ENCODE peak calls at places on chromosomes 3 and 15, in four cellular contexts. J is psoas muscle, I is IMR-90, M is A549. Z is an unnamed sample.

GRCh38 chr15:40960926-40961325 is 7.7 kb downstream of the CHAC1 start:
- DNase-seq in M (peak; percentile 39), I (no peak), J (no peak), Z (no peak)

GRCh38 chr3:168624892-168625291 is 529.2 kb upstream of the GOLIM4 start:
- DNase-seq in J (no peak), M (no peak), I (no peak), Z (no peak)

GRCh38 chr3:113533534-113533892 is 1.2 kb downstream of the SIDT1 start:
- DNase-seq in I (no peak), M (no peak), J (no peak), Z (no peak)

GRCh38 chr3:179026636-179027035 is 45.0 kb downstream of the ZMAT3 start:
- DNase-seq in J (no peak), I (peak; percentile 59), M (no peak), Z (no peak)

GRCh38 chr3:161560006-161560637 is 63.5 kb downstream of the OTOL1 start:
- DNase-seq in M (peak; percentile 59), J (no peak), I (peak; percentile 7), Z (no peak)

GRCh38 chr3:55888282-55888855 is 401.3 kb upstream of the WNT5A start:
- DNase-seq in M (no peak), I (no peak), J (no peak), Z (no peak)

GRCh38 chr3:145915787-145916186 is 245.2 kb downstream of the PLOD2 start:
- DNase-seq in I (no peak), M (no peak), J (no peak), Z (no peak)

GRCh38 chr3:192878374-192878773 is 39.3 kb downstream of the MB21D2 start:
- DNase-seq in M (no peak), I (no peak), J (no peak), Z (no peak)

GRCh38 chr3:104547040-104547439 is 819.7 kb upstream of the ALCAM start:
- DNase-seq in M (no peak), J (no peak), I (no peak), Z (no peak)

GRCh38 chr15:92051726-92052125 is 198.2 kb downstream of the SLCO3A1 start:
- DNase-seq in I (no peak), J (no peak), M (no peak), Z (no peak)

GRCh38 chr15:43277231-43277823 is 10.6 kb upstream of the TGM5 start:
- DNase-seq in I (no peak), J (no peak), M (no peak), Z (no peak)

GRCh38 chr15:31335991-31336942 is 9.6 kb downstream of the KLF13 start:
- DNase-seq in I (no peak), J (no peak), M (no peak), Z (no peak)

GRCh38 chr15:78880828-78881227 is 8.1 kb downstream of the MORF4L1 start:
- DNase-seq in M (no peak), I (peak; percentile 54), J (no peak), Z (no peak)

GRCh38 chr3:147392083-147392916 is 14.0 kb downstream of the ZIC4 start:
- DNase-seq in I (no peak), M (no peak), J (peak; percentile 70), Z (no peak)

GRCh38 chr3:120791958-120792357 is 49.4 kb downstream of the GTF2E1 start:
- DNase-seq in I (peak; percentile 80), J (no peak), M (no peak), Z (no peak)

GRCh38 chr3:81837071-81837593 is 75.7 kb upstream of the GBE1 start:
- DNase-seq in M (peak; percentile 2), J (no peak), I (no peak), Z (no peak)

GRCh38 chr15:96392380-96393208 is 62.1 kb downstream of the NR2F2 start:
- DNase-seq in I (peak; percentile 7), J (no peak), M (no peak), Z (no peak)

GRCh38 chr3:137165117-137165806 is 207.5 kb downstream of the IL20RB start:
- DNase-seq in I (peak; percentile 30), M (peak; percentile 1), J (no peak), Z (no peak)

GRCh38 chr15:75697523-75698398 is 14.9 kb downstream of the CSPG4 start:
- DNase-seq in M (no peak), I (no peak), J (no peak), Z (peak; percentile 90)
- H3K4me1 ChIP-seq in M (peaks cover 19% of the 10 kb centered on the region), I (peaks cover 38% of the 10 kb centered on the region), J (peaks cover 36% of the 10 kb centered on the region), Z (peaks cover 9% of the 10 kb centered on the region)

GRCh38 chr3:119181765-119182164 is 8.4 kb downstream of the UPK1B start:
- DNase-seq in M (peak; percentile 97), J (no peak), I (no peak), Z (no peak)

GRCh38 chr3:119175869-119176756 is 2.7 kb downstream of the UPK1B start:
- DNase-seq in I (peak; percentile 25), J (peak; percentile 20), M (peak; percentile 96), Z (no peak)

GRCh38 chr3:119173325-119173724 is at the start of gene UPK1B:
- DNase-seq in M (peak; percentile 40), I (no peak), J (no peak), Z (no peak)

GRCh38 chr3:119176778-119177177 is 3.4 kb downstream of the UPK1B start:
- DNase-seq in J (no peak), I (no peak), M (no peak), Z (no peak)

GRCh38 chr3:119177321-119177720 is 3.9 kb downstream of the UPK1B start:
- DNase-seq in M (peak; percentile 35), I (no peak), J (no peak), Z (no peak)
- H3K27ac ChIP-seq in M (peak overlapping the region; percentile 96), I (no peak overlapping the region), J (no peak overlapping the region), Z (no peak overlapping the region)

DNA sequence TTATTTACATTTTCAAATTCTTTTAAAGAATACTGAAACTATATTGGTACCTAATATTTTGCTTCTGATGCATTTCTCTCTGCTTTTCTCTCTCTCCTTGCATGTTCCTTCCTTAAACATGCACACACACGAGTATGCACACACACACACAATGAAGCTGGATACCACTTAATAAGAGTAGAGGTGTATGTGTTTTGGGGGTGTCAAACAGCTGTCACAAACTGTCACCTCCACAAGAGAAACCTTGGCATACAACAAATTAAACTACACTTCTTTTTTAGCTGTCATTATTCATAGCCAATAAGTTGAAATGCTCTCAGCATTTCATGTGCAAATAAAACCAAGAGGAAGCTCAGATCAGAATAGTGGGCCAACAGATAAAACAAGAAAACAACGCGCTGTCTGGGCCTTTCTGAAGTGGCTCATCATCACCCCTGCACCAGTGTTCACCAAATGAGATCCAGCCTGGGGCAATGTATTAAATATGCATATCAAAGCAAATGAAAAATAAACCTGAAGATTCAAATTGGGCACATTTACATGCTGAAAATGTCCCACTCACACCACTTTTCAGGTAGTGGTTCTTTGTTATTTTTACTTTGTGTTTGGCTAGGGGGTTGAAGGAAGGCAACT is 9.7 kb downstream of the MEIS2 start:
- DNase-seq in I (no peak), M (no peak), J (no peak), Z (no peak)
- H3K4me3 ChIP-seq in I (no peak overlapping the region), M (no peak overlapping the region), J (no peak overlapping the region), Z (no peak overlapping the region)

GRCh38 chr15:94266789-94267188 is 35.4 kb downstream of the MCTP2 start:
- DNase-seq in M (no peak), J (no peak), I (no peak), Z (no peak)
- H3K4me1 ChIP-seq in M (no peaks in the 10 kb centered on the region), J (no peaks in the 10 kb centered on the region), I (peaks cover 7% of the 10 kb centered on the region), Z (no peaks in the 10 kb centered on the region)

DNA sequence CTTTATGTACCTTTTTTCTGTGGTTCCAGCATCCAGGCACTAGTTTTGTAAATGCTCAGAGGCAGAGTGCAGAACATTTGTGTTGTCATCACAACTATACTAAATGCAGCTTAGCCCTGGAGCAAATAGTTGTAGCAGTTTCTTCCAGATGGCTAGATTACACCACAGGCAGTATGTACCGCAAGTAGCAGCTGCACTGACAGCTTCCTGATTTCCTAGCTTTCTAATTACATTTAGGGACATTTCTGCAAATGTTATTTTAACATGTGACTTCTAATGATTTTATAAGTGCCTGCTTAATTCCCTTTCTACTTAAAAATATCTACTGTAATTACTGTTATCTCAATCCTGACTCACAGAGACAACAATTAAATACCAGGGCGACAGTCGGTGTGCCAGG is 106.5 kb downstream of the NR2E3 start:
- DNase-seq in I (no peak), M (no peak), J (no peak), Z (no peak)
- H3K27ac ChIP-seq in I (no peak overlapping the region), M (no peak overlapping the region), J (no peak overlapping the region), Z (no peak overlapping the region)

GRCh38 chr3:69888946-69889315 is 110.6 kb upstream of the SAMMSON start:
- DNase-seq in I (no peak), M (no peak), J (no peak), Z (no peak)
- H3K4me3 ChIP-seq in I (no peak overlapping the region), M (no peak overlapping the region), J (no peak overlapping the region), Z (peak overlapping the region; percentile 24)

GRCh38 chr3:12956316-12956660 is 114.9 kb upstream of the RPL32 start:
- DNase-seq in M (no peak), I (no peak), J (no peak), Z (no peak)
- H3K4me1 ChIP-seq in M (no peaks in the 10 kb centered on the region), I (peaks cover 9% of the 10 kb centered on the region), J (peaks cover 96% of the 10 kb centered on the region), Z (peaks cover 24% of the 10 kb centered on the region)

GRCh38 chr15:59208850-59209249 is 2.2 kb downstream of the LDHAL6B start:
- DNase-seq in J (no peak), I (no peak), M (no peak), Z (no peak)
- H3K27ac ChIP-seq in J (no peak overlapping the region), I (no peak overlapping the region), M (no peak overlapping the region), Z (no peak overlapping the region)

DNA sequence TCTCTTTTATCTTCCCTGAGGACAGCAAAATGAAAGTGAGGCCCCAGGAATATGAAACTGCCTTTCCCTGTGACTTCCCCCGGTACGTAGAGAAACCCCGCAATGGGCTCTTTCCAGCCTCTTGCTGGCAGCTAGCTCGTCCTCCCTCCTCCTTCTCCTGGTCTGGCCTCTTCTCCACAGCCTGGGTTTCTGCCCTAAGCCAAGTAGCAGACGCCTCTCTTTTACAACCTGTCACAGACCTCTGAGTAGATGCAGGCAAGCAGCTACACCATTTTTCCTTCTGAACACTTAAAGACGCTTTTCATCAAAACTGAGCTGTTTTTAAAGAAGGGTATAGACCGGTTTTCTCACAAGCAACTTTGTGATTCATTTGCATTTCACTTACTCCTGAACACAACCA is 31.9 kb downstream of the ADAMTSL3 start:
- DNase-seq in J (peak; percentile 22), M (no peak), I (no peak), Z (no peak)
- H3K4me3 ChIP-seq in J (no peak overlapping the region), M (no peak overlapping the region), I (no peak overlapping the region), Z (no peak overlapping the region)